ENCODE peak calls at places on chromosomes 6 and 20, in eight cellular contexts. O is omental fat pad; E is naive thymus-derived CD8-positive, alpha-beta T cell; S is body of pancreas; D is heart left ventricle; K is Right ventricle myocardium inferior; Z is SK-N-SH treated with all-trans-retinoic acid at 6 μM for 48 hours; U is lung. V is an unnamed sample.

GRCh38 chr6:160108077-160108476 is 13.5 kb upstream of the SLC22A1 start:
- ATAC-seq in O (no peak), E (no peak), S (no peak), D (no peak), K (no peak), Z (no peak), U (no peak), V (no peak)

GRCh38 chr20:8670900-8671229 is 398.0 kb upstream of the PLCB4 start:
- ATAC-seq in O (peak), E (no peak), S (no peak), D (no peak), K (no peak), Z (peak), U (no peak), V (no peak)

GRCh38 chr6:157892363-157892878 is 69.4 kb downstream of the SNX9 start:
- ATAC-seq in O (no peak), E (peak), S (no peak), D (no peak), K (no peak), Z (no peak), U (no peak), V (no peak)

GRCh38 chr6:38170666-38171065 is 351.1 kb downstream of the ZFAND3 start:
- ATAC-seq in O (no peak), E (no peak), S (no peak), D (no peak), K (no peak), Z (no peak), U (no peak), V (no peak)

GRCh38 chr6:131747821-131748353 is 37.1 kb upstream of the CTAGE9 start:
- ATAC-seq in O (no peak), E (no peak), S (no peak), D (no peak), K (no peak), Z (no peak), U (no peak), V (no peak)

GRCh38 chr20:19886666-19887288 is 128.7 kb downstream of the RIN2 start:
- ATAC-seq in O (no peak), E (no peak), S (no peak), D (no peak), K (no peak), Z (no peak), U (no peak), V (no peak)

GRCh38 chr20:36548704-36549627 is 7.6 kb downstream of the MYL9 start:
- ATAC-seq in O (no peak), E (no peak), S (no peak), D (no peak), K (peak), Z (no peak), U (no peak), V (no peak)

GRCh38 chr20:7856756-7857155 is 83.5 kb downstream of the HAO1 start:
- ATAC-seq in O (peak), E (no peak), S (no peak), D (no peak), K (no peak), Z (peak), U (peak), V (no peak)

GRCh38 chr6:21479140-21479539 is 114.4 kb upstream of the SOX4 start:
- ATAC-seq in O (peak), E (no peak), S (no peak), D (peak), K (peak), Z (peak), U (peak), V (no peak)

GRCh38 chr20:32190608-32191415 is 16.7 kb downstream of the PLAGL2 start:
- ATAC-seq in O (peak), E (no peak), S (no peak), D (no peak), K (no peak), Z (peak), U (no peak), V (no peak)

GRCh38 chr6:44630125-44631028 is 242.9 kb downstream of the CDC5L start:
- ATAC-seq in O (peak), E (peak), S (peak), D (no peak), K (peak), Z (peak), U (peak), V (no peak)

GRCh38 chr6:75349262-75349984 is 64.8 kb upstream of the TMEM30A start:
- ATAC-seq in O (peak), E (no peak), S (peak), D (peak), K (peak), Z (peak), U (peak), V (peak)

GRCh38 chr6:37204014-37204751 is 34.2 kb downstream of the PIM1 start:
- ATAC-seq in O (no peak), E (no peak), S (peak), D (no peak), K (no peak), Z (peak), U (no peak), V (no peak)

GRCh38 chr20:51431321-51431720 is 111.2 kb downstream of the NFATC2 start:
- ATAC-seq in O (no peak), E (peak), S (no peak), D (no peak), K (no peak), Z (no peak), U (no peak), V (no peak)

GRCh38 chr6:44255848-44256247 is 1.5 kb downstream of the SLC35B2 start:
- ATAC-seq in O (no peak), E (peak), S (no peak), D (no peak), K (no peak), Z (peak), U (no peak), V (no peak)

GRCh38 chr6:109457596-109457996 is 2.0 kb upstream of the MICAL1 start:
- ATAC-seq in O (no peak), E (no peak), S (no peak), D (no peak), K (no peak), Z (no peak), U (no peak), V (no peak)

GRCh38 chr20:60204601-60205000 is 246.4 kb downstream of the CDH26 start:
- ATAC-seq in O (no peak), E (no peak), S (no peak), D (no peak), K (no peak), Z (no peak), U (no peak), V (no peak)

GRCh38 chr6:71902261-71902660 is 15.9 kb downstream of the RIMS1 start:
- ATAC-seq in O (no peak), E (no peak), S (no peak), D (no peak), K (no peak), Z (no peak), U (no peak), V (no peak)

GRCh38 chr6:128892079-128892478 is 9.1 kb downstream of the LAMA2 start:
- ATAC-seq in O (no peak), E (no peak), S (no peak), D (peak), K (no peak), Z (no peak), U (no peak), V (no peak)

GRCh38 chr20:3801299-3801698 is 5.2 kb downstream of the CDC25B start:
- ATAC-seq in O (no peak), E (no peak), S (no peak), D (no peak), K (no peak), Z (no peak), U (no peak), V (no peak)

GRCh38 chr6:37894585-37894984 is 75.1 kb downstream of the ZFAND3 start:
- ATAC-seq in O (no peak), E (no peak), S (no peak), D (no peak), K (no peak), Z (no peak), U (no peak), V (no peak)

GRCh38 chr20:38304845-38305447 is 990 bp downstream of the BPI start:
- ATAC-seq in O (no peak), E (no peak), S (no peak), D (no peak), K (no peak), Z (peak), U (no peak), V (no peak)

GRCh38 chr6:136723780-136724179 is 68.5 kb downstream of the MAP3K5 start:
- ATAC-seq in O (no peak), E (peak), S (no peak), D (no peak), K (no peak), Z (no peak), U (no peak), V (no peak)

GRCh38 chr6:43823390-43823789 is 53.4 kb downstream of the VEGFA start:
- ATAC-seq in O (no peak), E (no peak), S (peak), D (no peak), K (no peak), Z (no peak), U (no peak), V (no peak)

GRCh38 chr20:3801846-3802245 is 5.7 kb downstream of the CDC25B start:
- ATAC-seq in O (no peak), E (no peak), S (no peak), D (no peak), K (no peak), Z (no peak), U (no peak), V (no peak)

GRCh38 chr6:142935553-142936517 is 9.1 kb downstream of the HIVEP2 start:
- ATAC-seq in O (no peak), E (peak), S (no peak), D (no peak), K (no peak), Z (no peak), U (no peak), V (no peak)

GRCh38 chr6:37650071-37650481 is 47.6 kb downstream of the MDGA1 start:
- ATAC-seq in O (no peak), E (no peak), S (peak), D (no peak), K (peak), Z (no peak), U (no peak), V (no peak)

GRCh38 chr6:155077331-155077730 is 82.2 kb downstream of the TIAM2 start:
- ATAC-seq in O (no peak), E (no peak), S (peak), D (no peak), K (no peak), Z (no peak), U (no peak), V (no peak)

GRCh38 chr6:90459225-90459758 is 127.6 kb downstream of the MAP3K7 start:
- ATAC-seq in O (no peak), E (no peak), S (no peak), D (no peak), K (no peak), Z (no peak), U (no peak), V (no peak)

GRCh38 chr6:32993363-32993973 is 15.9 kb downstream of the HLA-DOA start:
- ATAC-seq in O (no peak), E (no peak), S (no peak), D (no peak), K (no peak), Z (no peak), U (no peak), V (no peak)

V was measured in gastroesophageal sphincter.